ENCODE peak calls at places on chromosomes 4 and X, in eight cellular contexts. H, Q, O, S, I, E, X and K are unnamed samples.

GRCh38 chr4:36549256-36549655 is 267.8 kb downstream of the DTHD1 start:
- DNase-seq in S (no peak), Q (no peak), E (no peak), I (no peak), O (no peak), X (no peak), H (no peak), K (no peak)

GRCh38 chrX:10350991-10351390 is 194.2 kb downstream of the CLCN4 start:
- DNase-seq in Q (no peak), S (no peak), E (no peak), I (no peak), X (peak), H (no peak), O (no peak), K (no peak)

GRCh38 chr4:41542526-41543270 is 4.7 kb downstream of the LIMCH1 start:
- DNase-seq in S (no peak), O (no peak), H (no peak), I (peak), X (peak), E (no peak), Q (no peak), K (no peak)

GRCh38 chrX:13750204-13750603 is 15.7 kb downstream of the OFD1 start:
- DNase-seq in X (peak), E (no peak), I (peak), Q (no peak), H (peak), O (no peak), S (no peak), K (peak)

GRCh38 chrX:23815376-23815775 is 32.4 kb downstream of the SAT1 start:
- DNase-seq in E (no peak), I (no peak), H (no peak), O (no peak), Q (no peak), X (no peak), S (no peak), K (no peak)

GRCh38 chr4:41935652-41936021 is 408 bp downstream of the TMEM33 start:
- DNase-seq in I (peak), E (no peak), H (peak), X (peak), Q (no peak), O (no peak), S (no peak), K (peak)

GRCh38 chrX:7582191-7582590 is 260.8 kb upstream of the VCX start:
- DNase-seq in Q (no peak), E (no peak), O (no peak), H (no peak), I (no peak), S (no peak), X (no peak), K (no peak)

GRCh38 chr4:139795476-139795875 is 129.9 kb downstream of the MGST2 start:
- DNase-seq in I (no peak), O (no peak), S (no peak), H (no peak), Q (no peak), E (no peak), X (no peak), K (no peak)

GRCh38 chr4:168999836-169000235 is 10.2 kb downstream of the CBR4 start:
- DNase-seq in I (no peak), O (no peak), X (no peak), E (no peak), S (no peak), Q (no peak), H (no peak), K (no peak)

GRCh38 chr4:137905930-137906329 is 336.2 kb downstream of the SLC7A11 start:
- DNase-seq in X (peak), E (no peak), S (no peak), I (no peak), H (no peak), O (no peak), Q (no peak), K (no peak)

GRCh38 chr4:1233641-1234277 is 15.2 kb downstream of the CTBP1 start:
- DNase-seq in E (no peak), O (peak), H (no peak), X (peak), S (peak), Q (peak), I (no peak), K (no peak)

GRCh38 chrX:41824551-41824950 is 98.8 kb downstream of the CASK start:
- DNase-seq in H (peak), Q (no peak), O (no peak), X (peak), I (no peak), S (no peak), E (no peak), K (no peak)

GRCh38 chr4:2598661-2599654 is 62.5 kb downstream of the FAM193A start:
- DNase-seq in H (peak), X (peak), S (peak), Q (no peak), E (peak), I (peak), O (no peak), K (peak)

GRCh38 chr4:174848596-174848995 is 19.5 kb upstream of the GLRA3 start:
- DNase-seq in O (no peak), S (no peak), H (no peak), I (no peak), X (no peak), Q (no peak), E (no peak), K (no peak)

GRCh38 chrX:69000857-69001256 is 164.4 kb downstream of the PJA1 start:
- DNase-seq in O (no peak), Q (no peak), X (no peak), I (peak), E (no peak), S (no peak), H (no peak), K (no peak)
- TF ChIP-seq CTCF in O (no peak), Q (no peak), X (no peak), I (no peak), E (no peak), S (no peak), H (no peak), K (no peak)

GRCh38 chr4:165654556-165654955 is 218.5 kb upstream of the TLL1 start:
- DNase-seq in Q (no peak), O (no peak), I (no peak), E (no peak), S (no peak), X (no peak), H (no peak), K (no peak)

GRCh38 chr4:165651901-165652300 is 221.1 kb upstream of the TLL1 start:
- DNase-seq in Q (no peak), S (no peak), O (no peak), E (no peak), H (no peak), I (no peak), X (no peak), K (no peak)

GRCh38 chr4:165656399-165656798 is 216.6 kb upstream of the TLL1 start:
- DNase-seq in Q (no peak), H (no peak), E (no peak), S (no peak), X (no peak), I (no peak), O (no peak), K (no peak)

GRCh38 chr4:165662341-165662740 is 210.7 kb upstream of the TLL1 start:
- DNase-seq in E (no peak), O (no peak), I (no peak), S (no peak), H (no peak), Q (no peak), X (peak), K (no peak)

GRCh38 chr4:165656829-165657467 is 216.1 kb upstream of the TLL1 start:
- DNase-seq in O (no peak), X (no peak), Q (no peak), S (no peak), E (no peak), I (no peak), H (no peak), K (no peak)
- H3K4me3 ChIP-seq in O (no peak), X (no peak), Q (no peak), S (no peak), E (no peak), I (no peak), H (no peak), K (no peak)

GRCh38 chrX:118847676-118848075 is 24.1 kb downstream of the ZCCHC12 start:
- DNase-seq in X (peak), O (no peak), S (no peak), E (no peak), Q (no peak), I (peak), H (peak), K (peak)
- TF ChIP-seq CTCF in X (peak), O (peak), S (peak), E (peak), Q (peak), I (peak), H (peak), K (peak)

DNA sequence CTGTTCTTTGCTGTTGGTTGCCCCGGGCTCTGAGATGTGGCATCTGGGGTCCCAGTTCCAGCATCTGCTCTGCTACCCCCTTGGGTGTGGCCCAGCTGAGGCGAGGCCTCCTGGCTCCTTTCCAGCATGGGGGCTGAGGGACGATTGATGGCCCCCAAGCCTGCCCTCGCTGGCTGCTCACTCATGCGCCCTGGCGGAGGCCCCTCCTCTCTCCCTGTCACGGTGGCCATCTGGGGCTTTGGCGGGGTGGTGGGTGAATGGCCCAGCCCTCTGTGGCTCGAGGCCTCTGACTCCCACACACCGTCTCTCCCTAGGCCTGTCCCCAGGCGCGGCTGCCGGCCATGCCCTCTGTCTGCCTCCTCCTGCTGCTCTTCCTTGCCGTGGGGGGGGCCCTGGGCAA is 1.8 kb downstream of the PLXNA3 start:
- DNase-seq in H (no peak), E (no peak), O (peak), I (peak), X (no peak), S (no peak), Q (no peak), K (no peak)
- H3K4me3 ChIP-seq in H (no peak), E (no peak), O (no peak), I (no peak), X (peak), S (no peak), Q (no peak), K (no peak)

GRCh38 chr4:87390931-87391782 is at the start of gene HSD17B11:
- DNase-seq in X (peak), O (peak), Q (peak), E (peak), H (peak), S (peak), I (peak), K (peak)
- TF ChIP-seq CTCF in X (peak), O (peak), Q (no peak), E (peak), H (no peak), S (peak), I (no peak), K (no peak)

GRCh38 chr4:117085185-117085701 is at the start of gene TRAM1L1:
- DNase-seq in X (peak), E (peak), H (peak), Q (peak), O (peak), I (no peak), S (peak), K (no peak)
- H3K4me3 ChIP-seq in X (peak), E (peak), H (peak), Q (peak), O (peak), I (no peak), S (peak), K (no peak)